ENCODE peak calls at places on chromosomes 6 and 20, in four cellular contexts. N, P, J and F are unnamed samples.

GRCh38 chr20:1327827-1328679 is 886 bp downstream of the SDCBP2 start:
- DNase-seq in P (no peak), J (no peak), N (peak), F (no peak)

GRCh38 chr6:44735631-44735963 is 348.1 kb downstream of the CDC5L start:
- DNase-seq in P (no peak), N (no peak), J (no peak), F (no peak)

GRCh38 chr6:149834513-149835481 is 29.4 kb downstream of the LRP11 start:
- DNase-seq in J (peak), P (peak), N (peak), F (no peak)

GRCh38 chr6:166258854-166259276 is 49.3 kb downstream of the PRR18 start:
- DNase-seq in P (no peak), J (no peak), N (no peak), F (peak)

GRCh38 chr6:112018619-112019416 is 35.1 kb upstream of the CCN6 start:
- DNase-seq in N (peak), J (peak), P (no peak), F (no peak)

GRCh38 chr20:62242196-62242595 is 3.9 kb downstream of the OSBPL2 start:
- DNase-seq in P (no peak), N (no peak), J (no peak), F (no peak)

GRCh38 chr6:156731436-156731835 is 45.7 kb upstream of the ARID1B start:
- DNase-seq in J (no peak), N (no peak), P (no peak), F (no peak)

GRCh38 chr6:156430361-156430760 is 346.8 kb upstream of the ARID1B start:
- DNase-seq in J (no peak), P (no peak), N (no peak), F (no peak)

GRCh38 chr6:8066108-8066507 is 1.9 kb upstream of the BLOC1S5 start:
- DNase-seq in P (no peak), J (no peak), N (no peak), F (no peak)

GRCh38 chr6:43737272-43738081 is 32.5 kb upstream of the VEGFA start:
- DNase-seq in P (no peak), N (no peak), J (peak), F (peak)

GRCh38 chr6:110999634-111000270 is 17.9 kb downstream of the RPF2 start:
- DNase-seq in J (no peak), P (no peak), N (peak), F (no peak)

GRCh38 chr6:121480099-121480713 is 44.8 kb downstream of the GJA1 start:
- DNase-seq in J (no peak), P (no peak), N (no peak), F (no peak)
- H3K4me3 ChIP-seq in J (no peak), P (no peak), N (no peak), F (no peak)

GRCh38 chr20:19019734-19020364 is 192.6 kb upstream of the SLC24A3 start:
- DNase-seq in P (no peak), N (no peak), J (no peak), F (no peak)
- TF ChIP-seq GABPA in P (no peak), N (no peak), J (no peak), F (no peak)

DNA sequence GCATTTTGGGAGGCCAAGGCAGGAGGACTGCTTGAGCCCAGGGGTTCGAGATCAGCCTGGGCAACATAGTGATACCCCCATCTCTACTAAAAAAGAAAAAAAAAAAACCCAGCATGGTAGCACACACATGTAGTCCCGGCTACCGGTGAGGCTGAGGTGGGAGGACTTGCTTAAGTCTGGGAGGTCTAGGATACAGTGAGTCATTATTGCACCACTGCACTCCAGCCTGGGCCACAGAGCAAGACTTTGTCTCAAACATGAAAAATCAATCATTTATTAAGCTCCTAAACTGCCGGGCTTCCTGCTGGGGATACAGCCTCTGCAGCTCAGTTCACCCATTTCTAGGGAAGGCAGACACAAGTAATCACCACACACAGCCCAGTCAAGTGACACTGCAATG is 7.3 kb upstream of the USP45 start:
- DNase-seq in P (no peak), J (no peak), N (peak), F (no peak)
- H3K4me3 ChIP-seq in P (no peak), J (no peak), N (no peak), F (no peak)

GRCh38 chr6:127811939-127812338 is 88.9 kb downstream of the THEMIS start:
- DNase-seq in P (no peak), J (no peak), N (no peak), F (no peak)
- TF ChIP-seq GABPA in P (no peak), J (no peak), N (no peak), F (no peak)

GRCh38 chr6:142915129-142915697 is 29.8 kb downstream of the HIVEP2 start:
- DNase-seq in N (no peak), P (no peak), J (no peak), F (no peak)

GRCh38 chr6:142912125-142912524 is 32.9 kb downstream of the HIVEP2 start:
- DNase-seq in P (no peak), N (no peak), J (no peak), F (no peak)

GRCh38 chr6:142914371-142914770 is 30.6 kb downstream of the HIVEP2 start:
- DNase-seq in J (no peak), P (no peak), N (no peak), F (no peak)

GRCh38 chr6:142913036-142913510 is 31.9 kb downstream of the HIVEP2 start:
- DNase-seq in J (no peak), P (no peak), N (no peak), F (no peak)

DNA sequence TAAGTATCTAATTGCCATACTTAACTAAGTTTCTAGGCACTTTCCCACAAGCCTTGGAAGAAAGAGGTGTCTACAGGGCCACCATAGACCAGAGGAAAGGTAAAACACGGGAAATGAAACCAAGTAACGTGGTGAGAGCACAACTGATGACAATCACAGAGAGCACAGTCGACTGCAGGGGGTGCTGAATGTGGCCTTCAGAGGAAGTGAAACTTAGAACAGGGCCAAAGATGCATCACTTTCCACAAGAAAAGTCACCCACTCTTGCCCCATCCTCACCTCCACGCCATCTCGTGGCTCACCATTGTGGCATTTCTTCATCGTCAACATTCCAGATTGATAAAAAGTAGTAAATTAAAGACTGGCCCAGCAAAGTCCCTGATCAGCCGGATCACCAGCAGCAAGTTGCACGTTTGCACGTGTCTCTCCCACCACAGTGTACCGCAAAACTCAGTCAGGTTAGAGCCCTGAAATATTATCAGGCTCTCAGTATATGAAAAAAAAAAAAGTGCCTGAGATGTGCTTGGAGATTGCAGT is 31.4 kb downstream of the HIVEP2 start:
- DNase-seq in J (no peak), N (no peak), P (no peak), F (peak)
- H3K4me3 ChIP-seq in J (no peak), N (no peak), P (no peak), F (no peak)

GRCh38 chr6:134446228-134446848 is 128.4 kb upstream of the SGK1 start:
- DNase-seq in N (no peak), P (no peak), J (peak), F (no peak)
- TF ChIP-seq GABPA in N (no peak), P (no peak), J (no peak), F (no peak)

GRCh38 chr6:105639124-105639523 is 236.2 kb upstream of the PREP start:
- DNase-seq in N (no peak), P (no peak), J (no peak), F (no peak)
- H3K4me3 ChIP-seq in N (no peak), P (no peak), J (no peak), F (no peak)

GRCh38 chr6:5124526-5124925 is 39.4 kb downstream of the PPP1R3G start:
- DNase-seq in N (no peak), J (no peak), P (no peak), F (no peak)

GRCh38 chr6:5127106-5127687 is 42.1 kb downstream of the PPP1R3G start:
- DNase-seq in P (no peak), J (no peak), N (no peak), F (no peak)

GRCh38 chr6:5123296-5124135 is 38.4 kb downstream of the PPP1R3G start:
- DNase-seq in P (no peak), J (no peak), N (no peak), F (no peak)

GRCh38 chr6:5126214-5126613 is 41.1 kb downstream of the PPP1R3G start:
- DNase-seq in N (peak), P (no peak), J (no peak), F (no peak)

GRCh38 chr6:5125152-5126006 is 40.2 kb downstream of the PPP1R3G start:
- DNase-seq in P (peak), N (peak), J (no peak), F (no peak)
- TF ChIP-seq GABPA in P (no peak), N (no peak), J (no peak), F (no peak)

DNA sequence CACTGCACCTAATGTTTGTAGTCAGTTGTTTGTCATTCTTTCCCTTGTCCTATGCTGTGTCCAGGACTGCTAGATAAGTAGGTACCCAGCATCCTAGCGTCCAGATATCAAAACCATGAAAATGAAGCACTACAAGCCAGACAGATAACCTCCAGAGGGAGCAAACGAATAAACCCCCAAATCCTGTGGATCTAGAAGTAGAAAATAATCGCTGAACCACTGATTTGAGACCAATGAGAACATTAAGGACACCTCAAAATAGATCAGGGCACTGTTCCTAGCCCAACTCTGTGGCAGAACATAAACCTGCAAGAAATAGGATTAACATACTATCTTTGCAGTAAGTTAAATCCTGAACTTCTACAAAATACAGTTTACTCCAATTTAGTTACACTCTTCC is 1.1 kb upstream of the KLHL32 start:
- DNase-seq in P (no peak), N (no peak), J (no peak), F (no peak)
- H3K4me3 ChIP-seq in P (peak), N (peak), J (no peak), F (no peak)